ENCODE peak calls at places on chromosome 19, in four cellular contexts. One of them, this sample, is unnamed. For H3K9me3, the result is how much of the 10 kb centered on the place peaks cover.

GRCh38 chr19:49952475-49952829 is 8.5 kb downstream of the SIGLEC11 start:
- DNase-seq in HepG2: no peak
- DNase-seq in K562: no peak
- DNase-seq in HCT116: no peak
- DNase-seq in this sample: no peak

GRCh38 chr19:16368385-16369305 is 44.0 kb downstream of the KLF2 start:
- DNase-seq in HepG2: peak
- DNase-seq in K562: no peak
- DNase-seq in HCT116: no peak
- DNase-seq in this sample: no peak

GRCh38 chr19:55066107-55066709 is 3.3 kb upstream of the RDH13 start:
- DNase-seq in HepG2: no peak
- DNase-seq in K562: peak
- DNase-seq in HCT116: no peak
- DNase-seq in this sample: no peak

GRCh38 chr19:17718467-17718987 is 753 bp upstream of the MAP1S start:
- DNase-seq in HepG2: no peak
- DNase-seq in K562: no peak
- DNase-seq in HCT116: no peak
- DNase-seq in this sample: no peak

GRCh38 chr19:3984908-3985642 is at the start of gene EEF2:
- DNase-seq in HepG2: peak
- DNase-seq in K562: peak
- DNase-seq in HCT116: peak
- DNase-seq in this sample: no peak

GRCh38 chr19:19034204-19034624 is 811 bp downstream of the ARMC6 start:
- DNase-seq in HepG2: peak
- DNase-seq in K562: peak
- DNase-seq in HCT116: peak
- DNase-seq in this sample: peak

GRCh38 chr19:46840157-46840942 is 10.3 kb downstream of the AP2S1 start:
- DNase-seq in HepG2: peak
- DNase-seq in K562: peak
- DNase-seq in HCT116: no peak
- DNase-seq in this sample: no peak

GRCh38 chr19:18450934-18451836 is 13.3 kb upstream of the ISYNA1 start:
- DNase-seq in HepG2: peak
- DNase-seq in K562: peak
- DNase-seq in HCT116: no peak
- DNase-seq in this sample: no peak

GRCh38 chr19:18091217-18091608 is 4.5 kb upstream of the IL12RB1 start:
- DNase-seq in HepG2: no peak
- DNase-seq in K562: peak
- DNase-seq in HCT116: no peak
- DNase-seq in this sample: no peak

GRCh38 chr19:11479470-11480080 is 1.3 kb downstream of the ELAVL3 start:
- DNase-seq in HepG2: peak
- DNase-seq in K562: peak
- DNase-seq in HCT116: no peak
- DNase-seq in this sample: no peak

GRCh38 chr19:6209233-6209632 is 70.5 kb downstream of the MLLT1 start:
- DNase-seq in HepG2: no peak
- DNase-seq in K562: peak
- DNase-seq in HCT116: no peak
- DNase-seq in this sample: no peak

GRCh38 chr19:18280247-18281081 is 958 bp downstream of the JUND start:
- DNase-seq in HepG2: peak
- DNase-seq in K562: peak
- DNase-seq in HCT116: no peak
- DNase-seq in this sample: no peak

GRCh38 chr19:57708641-57709354 is at the start of gene ZNF154:
- DNase-seq in HepG2: no peak
- DNase-seq in K562: no peak
- DNase-seq in HCT116: no peak
- DNase-seq in this sample: no peak

GRCh38 chr19:31562916-31563626 is 213.8 kb upstream of the TSHZ3 start:
- DNase-seq in HepG2: no peak
- DNase-seq in K562: no peak
- DNase-seq in HCT116: no peak
- DNase-seq in this sample: no peak

GRCh38 chr19:55113570-55114039 is 3.8 kb downstream of the PPP1R12C start:
- DNase-seq in HepG2: peak
- DNase-seq in K562: peak
- DNase-seq in HCT116: no peak
- DNase-seq in this sample: no peak

GRCh38 chr19:18726846-18727245 is 43.4 kb downstream of the CRTC1 start:
- DNase-seq in HepG2: no peak
- DNase-seq in K562: no peak
- DNase-seq in HCT116: no peak
- DNase-seq in this sample: no peak

GRCh38 chr19:53055117-53055516 is 10.6 kb downstream of the ERVV-2 start:
- DNase-seq in HepG2: peak
- DNase-seq in K562: peak
- DNase-seq in HCT116: no peak
- DNase-seq in this sample: no peak

GRCh38 chr19:40740747-40741146 is 9.5 kb downstream of the ACTMAP start:
- DNase-seq in HepG2: no peak
- DNase-seq in K562: no peak
- DNase-seq in HCT116: no peak
- DNase-seq in this sample: no peak

GRCh38 chr19:58182577-58182988 is 278 bp upstream of the ZNF274 start:
- DNase-seq in HepG2: no peak
- DNase-seq in K562: no peak
- DNase-seq in HCT116: no peak
- DNase-seq in this sample: no peak

GRCh38 chr19:17001603-17002183 is 24.9 kb downstream of the CPAMD8 start:
- DNase-seq in HepG2: no peak
- DNase-seq in K562: no peak
- DNase-seq in HCT116: no peak
- DNase-seq in this sample: no peak

GRCh38 chr19:11373166-11373884 is 1.1 kb upstream of the SWSAP1 start:
- DNase-seq in HepG2: no peak
- DNase-seq in K562: peak
- DNase-seq in HCT116: no peak
- DNase-seq in this sample: no peak

GRCh38 chr19:10353793-10354391 is 14.5 kb upstream of the ICAM3 start:
- DNase-seq in HepG2: no peak
- DNase-seq in K562: peak
- DNase-seq in HCT116: peak
- DNase-seq in this sample: no peak

GRCh38 chr19:19654441-19654840 is 9.0 kb downstream of the ATP13A1 start:
- DNase-seq in HepG2: no peak
- DNase-seq in K562: no peak
- DNase-seq in HCT116: no peak
- DNase-seq in this sample: no peak

GRCh38 chr19:35031072-35031881 is 1.0 kb downstream of the SCN1B start:
- DNase-seq in HepG2: no peak
- DNase-seq in K562: peak
- DNase-seq in HCT116: no peak
- DNase-seq in this sample: no peak

GRCh38 chr19:8451885-8452284 is 7.1 kb downstream of the HNRNPM start:
- DNase-seq in HepG2: peak
- DNase-seq in K562: no peak
- DNase-seq in HCT116: no peak
- DNase-seq in this sample: no peak

GRCh38 chr19:5913739-5914357 is at the start of gene CAPS:
- DNase-seq in HepG2: peak
- DNase-seq in K562: no peak
- DNase-seq in HCT116: no peak
- DNase-seq in this sample: no peak

GRCh38 chr19:36151144-36152051 is 849 bp downstream of the COX7A1 start:
- DNase-seq in HepG2: no peak
- DNase-seq in K562: no peak
- DNase-seq in HCT116: no peak
- DNase-seq in this sample: no peak

GRCh38 chr19:43618921-43619261 is 538 bp downstream of the ZNF428 start:
- DNase-seq in HepG2: peak
- DNase-seq in K562: peak
- DNase-seq in HCT116: no peak
- DNase-seq in this sample: peak

GRCh38 chr19:30781047-30781446 is 408.9 kb downstream of the ZNF536 start:
- DNase-seq in HepG2: no peak
- DNase-seq in K562: no peak
- DNase-seq in HCT116: no peak
- DNase-seq in this sample: no peak

GRCh38 chr19:50025794-50026549 is at the start of gene ZNF473:
- DNase-seq in HepG2: peak
- DNase-seq in K562: peak
- DNase-seq in HCT116: no peak
- DNase-seq in this sample: no peak

GRCh38 chr19:54391589-54392061 is 23.6 kb upstream of the TTYH1 start:
- DNase-seq in HepG2: peak
- DNase-seq in K562: no peak
- DNase-seq in HCT116: no peak
- DNase-seq in this sample: no peak

DNA sequence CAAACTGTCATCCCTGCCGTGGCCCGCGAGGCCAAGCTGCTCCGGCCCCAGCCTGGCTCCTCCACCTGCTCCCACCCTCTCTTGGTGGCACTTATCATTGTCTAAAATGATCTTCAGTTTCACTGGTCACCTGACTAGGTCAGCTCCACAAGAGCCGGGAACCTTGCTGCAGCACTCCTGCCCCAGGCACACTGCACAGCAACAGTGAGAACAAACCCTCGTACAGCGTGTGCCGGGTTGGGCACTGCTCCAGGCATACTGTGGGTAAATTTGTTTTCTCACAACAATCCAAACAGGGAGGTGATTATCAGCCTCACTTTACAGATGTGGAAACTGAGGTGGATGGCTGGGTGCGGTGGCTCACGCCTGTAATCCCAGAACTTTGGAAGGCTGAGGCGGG is 8.9 kb downstream of the DEDD2 start:
- DNase-seq in HepG2: no peak
- DNase-seq in K562: no peak
- DNase-seq in HCT116: no peak
- DNase-seq in this sample: no peak
- H3K27ac ChIP-seq in HepG2: no peak
- H3K27ac ChIP-seq in K562: peak
- H3K27ac ChIP-seq in HCT116: peak
- H3K27ac ChIP-seq in this sample: no peak

DNA sequence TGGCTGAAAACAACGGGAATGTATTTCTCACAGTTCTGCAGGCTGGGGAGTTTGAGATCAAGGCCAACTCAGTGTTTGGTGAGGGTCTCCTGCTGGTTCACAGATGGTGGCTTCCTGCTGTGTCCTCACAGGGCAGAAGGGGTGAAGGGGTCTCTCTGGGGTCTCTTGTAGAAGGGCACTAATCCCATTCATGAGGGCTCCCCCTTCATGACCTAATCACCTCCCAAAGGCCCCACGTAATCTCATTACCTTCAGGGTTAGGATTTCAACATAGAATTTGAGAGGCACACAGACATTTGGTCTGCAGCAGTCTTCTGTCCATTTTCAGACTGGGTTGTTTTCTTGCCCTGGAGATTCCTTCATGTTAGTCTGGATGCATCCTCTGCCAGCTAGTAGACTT is 11.6 kb downstream of the ZNF444 start:
- DNase-seq in HepG2: no peak
- DNase-seq in K562: no peak
- DNase-seq in HCT116: no peak
- DNase-seq in this sample: no peak
- TF ChIP-seq TCF7L2 in HepG2: no peak
- TF ChIP-seq TCF7L2 in K562: no peak
- TF ChIP-seq TCF7L2 in HCT116: no peak
- TF ChIP-seq TCF7L2 in this sample: no peak

DNA sequence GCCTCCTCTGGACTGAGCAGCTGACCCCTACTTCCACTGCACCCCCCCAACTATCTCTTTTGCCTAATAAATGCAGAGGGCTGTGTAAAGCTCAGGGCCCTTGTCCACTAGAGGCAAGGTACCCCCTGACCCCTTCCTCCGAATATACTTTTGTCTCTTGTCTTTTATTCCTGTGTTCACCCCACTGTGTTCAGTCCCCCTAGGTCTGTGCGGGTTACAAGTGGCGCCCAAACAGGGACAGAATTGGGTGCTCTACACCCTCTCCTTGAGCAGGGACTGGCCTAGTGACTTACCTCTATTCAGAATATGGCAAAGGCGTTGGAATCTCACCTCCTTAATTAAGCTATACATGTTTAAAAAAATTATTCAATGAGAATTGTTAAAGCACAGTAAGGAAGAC is 15.0 kb downstream of the ZNF350 start:
- DNase-seq in HepG2: no peak
- DNase-seq in K562: peak
- DNase-seq in HCT116: no peak
- DNase-seq in this sample: no peak
- H3K9me3 ChIP-seq in HepG2: half or more
- H3K9me3 ChIP-seq in K562: under half
- H3K9me3 ChIP-seq in HCT116: under half
- H3K9me3 ChIP-seq in this sample: under half

DNA sequence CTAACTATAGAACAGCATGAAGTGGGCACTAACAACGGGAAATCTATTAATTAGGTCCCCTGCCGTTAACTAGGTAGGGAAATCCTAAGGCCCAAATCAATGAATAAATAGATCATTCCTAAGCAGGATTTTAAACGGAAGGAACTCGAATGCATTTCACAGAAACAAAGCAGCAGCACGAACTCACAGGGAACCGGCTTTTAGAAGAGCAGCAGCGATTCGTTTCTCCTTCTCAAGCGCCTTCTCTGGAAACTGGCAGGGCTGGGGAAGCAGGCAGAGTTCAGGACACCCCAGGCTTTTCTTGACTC is 786 bp downstream of the ZFP30 start:
- DNase-seq in HepG2: no peak
- DNase-seq in K562: no peak
- DNase-seq in HCT116: no peak
- DNase-seq in this sample: peak
- H3K27ac ChIP-seq in HepG2: peak
- H3K27ac ChIP-seq in K562: peak
- H3K27ac ChIP-seq in HCT116: peak
- H3K27ac ChIP-seq in this sample: peak

GRCh38 chr19:39212377-39212742 is 8.3 kb upstream of the SYCN start:
- DNase-seq in HepG2: no peak
- DNase-seq in K562: peak
- DNase-seq in HCT116: peak
- DNase-seq in this sample: peak
- TF ChIP-seq TCF7L2 in HepG2: no peak
- TF ChIP-seq TCF7L2 in K562: no peak
- TF ChIP-seq TCF7L2 in HCT116: no peak
- TF ChIP-seq TCF7L2 in this sample: no peak

GRCh38 chr19:39086401-39086800 is 2.2 kb downstream of the ACP7 start:
- DNase-seq in HepG2: no peak
- DNase-seq in K562: no peak
- DNase-seq in HCT116: no peak
- DNase-seq in this sample: no peak
- H3K9me3 ChIP-seq in HepG2: under half
- H3K9me3 ChIP-seq in K562: under half
- H3K9me3 ChIP-seq in HCT116: under half
- H3K9me3 ChIP-seq in this sample: under half

This sample was measured in Panc1.